ENCODE peak calls at places on chromosomes 6 and 20, in five cellular contexts. Y is stomach, N is GM23338, V is H9, W is tibial nerve. D is an unnamed sample. For H3K4me1, the result is how much of the 10 kb centered on the place peaks cover.

GRCh38 chr6:168133186-168133585 is 54.2 kb upstream of the FRMD1 start:
- DNase-seq in Y (no peak), N (no peak), V (peak), W (no peak), D (peak)

GRCh38 chr6:157034433-157035230 is 257.5 kb downstream of the ARID1B start:
- DNase-seq in Y (no peak), N (peak), V (no peak), W (no peak), D (no peak)

GRCh38 chr6:65450451-65450850 is 256.6 kb downstream of the EYS start:
- DNase-seq in Y (no peak), N (peak), V (peak), W (no peak), D (no peak)

GRCh38 chr20:14553774-14554524 is 216.5 kb upstream of the FLRT3 start:
- DNase-seq in Y (no peak), N (no peak), V (no peak), W (no peak), D (no peak)

GRCh38 chr6:119350202-119351004 is 842 bp upstream of the MAN1A1 start:
- DNase-seq in Y (no peak), N (peak), V (no peak), W (no peak), D (no peak)

GRCh38 chr6:151494235-151494950 is 576 bp downstream of the CCDC170 start:
- DNase-seq in Y (peak), N (peak), V (peak), W (peak), D (peak)

GRCh38 chr6:9140181-9140580 is 704.8 kb upstream of the SLC35B3 start:
- DNase-seq in Y (peak), N (no peak), V (no peak), W (no peak), D (no peak)

GRCh38 chr6:152338335-152339125 is 298.6 kb downstream of the SYNE1 start:
- DNase-seq in Y (peak), N (peak), V (peak), W (peak), D (peak)

GRCh38 chr20:2747676-2748235 is 52.7 kb downstream of the CPXM1 start:
- DNase-seq in Y (no peak), N (no peak), V (no peak), W (no peak), D (no peak)

GRCh38 chr6:105433723-105434122 is 30.8 kb upstream of the PREP start:
- DNase-seq in Y (no peak), N (no peak), V (no peak), W (no peak), D (no peak)

GRCh38 chr6:5112065-5112799 is 27.1 kb downstream of the PPP1R3G start:
- DNase-seq in Y (no peak), N (no peak), V (no peak), W (no peak), D (no peak)

GRCh38 chr6:155245871-155246270 is 17.9 kb upstream of the CLDN20 start:
- DNase-seq in Y (no peak), N (no peak), V (no peak), W (no peak), D (no peak)

GRCh38 chr6:80329496-80329895 is 223.0 kb downstream of the BCKDHB start:
- DNase-seq in Y (no peak), N (peak), V (peak), W (no peak), D (no peak)

GRCh38 chr20:33387177-33387576 is 14.1 kb downstream of the CDK5RAP1 start:
- DNase-seq in Y (no peak), N (no peak), V (no peak), W (no peak), D (peak)

GRCh38 chr20:3010985-3011723 is 32.3 kb upstream of the GNRH2 start:
- DNase-seq in Y (no peak), N (no peak), V (no peak), W (no peak), D (no peak)

GRCh38 chr6:156865019-156865629 is 87.9 kb downstream of the ARID1B start:
- DNase-seq in Y (no peak), N (no peak), V (no peak), W (no peak), D (no peak)

GRCh38 chr6:82959385-82959941 is 106.2 kb downstream of the UBE3D start:
- DNase-seq in Y (no peak), N (peak), V (peak), W (no peak), D (no peak)

GRCh38 chr20:57066126-57066900 is 200.1 kb downstream of the BMP7 start:
- DNase-seq in Y (no peak), N (no peak), V (no peak), W (no peak), D (no peak)

GRCh38 chr6:149929422-149929821 is 6.5 kb upstream of the RAET1G start:
- DNase-seq in Y (no peak), N (peak), V (no peak), W (no peak), D (no peak)

GRCh38 chr20:32780749-32781402 is 18.7 kb downstream of the DNMT3B start:
- DNase-seq in Y (no peak), N (peak), V (peak), W (no peak), D (no peak)

GRCh38 chr20:31700747-31701146 is 21.9 kb downstream of the BCL2L1 start:
- DNase-seq in Y (no peak), N (no peak), V (no peak), W (no peak), D (no peak)

GRCh38 chr6:96015321-96015790 is 418 bp upstream of the FUT9 start:
- DNase-seq in Y (peak), N (peak), V (no peak), W (no peak), D (no peak)

GRCh38 chr20:60447703-60448102 is 489.5 kb downstream of the CDH26 start:
- DNase-seq in Y (no peak), N (no peak), V (no peak), W (no peak), D (no peak)

GRCh38 chr6:140980265-140980887 is 1152.3 kb upstream of the GJE1 start:
- DNase-seq in Y (no peak), N (peak), V (no peak), W (no peak), D (no peak)

GRCh38 chr6:145866449-145867401 is 52.1 kb upstream of the FBXO30 start:
- DNase-seq in Y (no peak), N (no peak), V (no peak), W (no peak), D (no peak)
- H3K4me1 ChIP-seq in Y (under half), N (under half), V (under half), W (under half), D (under half)

GRCh38 chr20:63164681-63165537 is 51.0 kb downstream of the YTHDF1 start:
- DNase-seq in Y (no peak), N (no peak), V (no peak), W (no peak), D (no peak)

GRCh38 chr20:63166423-63167020 is 49.4 kb downstream of the YTHDF1 start:
- DNase-seq in Y (no peak), N (no peak), V (no peak), W (no peak), D (peak)

GRCh38 chr20:63163596-63164560 is 52.1 kb downstream of the YTHDF1 start:
- DNase-seq in Y (no peak), N (no peak), V (no peak), W (no peak), D (no peak)

GRCh38 chr20:63167026-63167917 is 48.7 kb downstream of the YTHDF1 start:
- DNase-seq in Y (no peak), N (peak), V (peak), W (no peak), D (peak)

DNA sequence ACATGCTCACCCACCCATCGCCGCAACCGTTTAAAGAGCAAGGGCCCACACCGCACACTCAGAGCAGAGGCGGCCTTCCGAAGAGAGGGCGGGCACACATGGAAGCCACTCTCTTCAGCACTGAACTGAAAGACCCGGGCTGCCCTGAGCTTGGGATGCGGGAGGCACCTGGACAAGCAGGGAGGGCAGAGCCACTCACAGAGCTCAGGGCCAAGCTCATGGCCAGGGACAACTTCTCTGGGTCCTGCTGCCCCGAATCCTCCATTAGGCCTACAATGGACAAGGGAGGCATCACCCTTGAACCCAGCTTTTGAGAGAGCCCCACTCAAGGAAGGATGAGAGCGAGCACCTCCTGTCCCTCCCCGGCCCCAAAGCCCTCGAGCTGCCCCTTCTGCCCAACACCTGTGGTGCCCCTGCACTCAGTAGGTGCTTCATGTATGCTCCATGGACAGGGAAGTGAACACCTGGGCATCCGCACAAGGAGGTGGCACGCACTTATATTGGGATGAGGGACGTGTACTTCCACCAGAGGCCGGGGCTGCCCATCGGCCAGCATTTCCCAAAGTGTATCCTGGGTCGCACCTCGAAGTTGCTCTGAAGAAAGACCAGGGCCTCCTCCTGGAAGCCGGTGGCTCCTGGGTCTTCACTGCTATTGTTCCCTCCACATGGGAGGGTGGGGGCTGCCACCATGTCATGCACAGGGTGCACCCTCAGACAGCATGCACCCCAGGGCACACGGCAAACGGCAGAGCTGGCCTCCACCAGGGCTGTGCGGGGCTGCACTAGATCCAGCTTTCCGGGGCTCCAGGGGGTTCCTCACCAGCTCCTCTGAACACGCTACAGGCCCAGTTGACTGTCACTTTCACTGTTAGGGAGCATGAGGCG is 50.2 kb downstream of the YTHDF1 start:
- DNase-seq in Y (no peak), N (no peak), V (no peak), W (no peak), D (no peak)
- H3K4me1 ChIP-seq in Y (under half), N (under half), V (under half), W (under half), D (under half)

GRCh38 chr20:1463971-1464570 is 2.6 kb downstream of the NSFL1C start:
- DNase-seq in Y (no peak), N (no peak), V (no peak), W (no peak), D (no peak)
- H3K4me1 ChIP-seq in Y (under half), N (under half), V (under half), W (under half), D (under half)

GRCh38 chr20:19814241-19814640 is 56.2 kb downstream of the RIN2 start:
- DNase-seq in Y (no peak), N (no peak), V (no peak), W (no peak), D (no peak)
- H3K4me1 ChIP-seq in Y (under half), N (under half), V (under half), W (under half), D (under half)

GRCh38 chr6:129685640-129686031 is 24.3 kb downstream of the ARHGAP18 start:
- DNase-seq in Y (no peak), N (no peak), V (no peak), W (no peak), D (no peak)
- H3K4me1 ChIP-seq in Y (under half), N (under half), V (under half), W (under half), D (under half)

DNA sequence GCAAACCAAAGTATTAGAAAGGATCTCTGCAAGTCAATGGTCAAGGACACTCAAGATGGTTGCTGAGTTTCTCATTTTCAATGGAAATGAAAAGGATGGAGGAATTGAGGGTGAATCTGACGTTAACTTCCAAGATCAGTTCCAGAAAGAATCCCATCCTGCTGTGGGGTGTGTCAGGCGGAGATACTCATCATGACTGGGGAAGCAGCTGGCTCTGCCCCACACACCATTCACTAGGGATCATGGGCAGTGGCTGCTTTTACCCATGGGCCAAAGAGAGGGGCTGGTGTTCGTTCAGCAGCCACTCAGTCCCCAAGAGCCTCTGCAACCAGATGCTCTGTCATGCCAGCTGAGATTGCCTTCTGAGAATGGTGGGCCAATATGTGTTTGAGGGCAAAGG is 102.3 kb upstream of the KCNK16 start:
- DNase-seq in Y (no peak), N (no peak), V (no peak), W (no peak), D (no peak)
- H3K4me1 ChIP-seq in Y (under half), N (under half), V (under half), W (under half), D (under half)